ENCODE peak calls at places on chromosomes 5 and 9, in five cellular contexts. One of them, this sample, is unnamed.

GRCh38 chr9:73219985-73220626 is 68.4 kb downstream of the ANXA1 start:
- DNase-seq in WTC11: no peak
- DNase-seq in mesenchymal stem cell: peak
- DNase-seq in T-helper 2 cell: no peak
- DNase-seq in stimulated activated naive CD4-positive, alpha-beta T cell: no peak
- DNase-seq in this sample: no peak

GRCh38 chr9:136645903-136646754 is 16.6 kb upstream of the EGFL7 start:
- DNase-seq in WTC11: no peak
- DNase-seq in mesenchymal stem cell: no peak
- DNase-seq in T-helper 2 cell: no peak
- DNase-seq in stimulated activated naive CD4-positive, alpha-beta T cell: no peak
- DNase-seq in this sample: peak

GRCh38 chr9:76662476-76663281 is 101.6 kb upstream of the PCA3 start:
- DNase-seq in WTC11: no peak
- DNase-seq in mesenchymal stem cell: no peak
- DNase-seq in T-helper 2 cell: no peak
- DNase-seq in stimulated activated naive CD4-positive, alpha-beta T cell: no peak
- DNase-seq in this sample: peak

GRCh38 chr5:123559434-123559775 is 47.4 kb downstream of the CSNK1G3 start:
- DNase-seq in WTC11: no peak
- DNase-seq in mesenchymal stem cell: no peak
- DNase-seq in T-helper 2 cell: no peak
- DNase-seq in stimulated activated naive CD4-positive, alpha-beta T cell: no peak
- DNase-seq in this sample: no peak

GRCh38 chr9:70902705-70903131 is 218.7 kb downstream of the TRPM3 start:
- DNase-seq in WTC11: no peak
- DNase-seq in mesenchymal stem cell: peak
- DNase-seq in T-helper 2 cell: no peak
- DNase-seq in stimulated activated naive CD4-positive, alpha-beta T cell: no peak
- DNase-seq in this sample: peak

GRCh38 chr5:109885205-109885604 is 195.5 kb downstream of the MAN2A1 start:
- DNase-seq in WTC11: no peak
- DNase-seq in mesenchymal stem cell: no peak
- DNase-seq in T-helper 2 cell: no peak
- DNase-seq in stimulated activated naive CD4-positive, alpha-beta T cell: no peak
- DNase-seq in this sample: no peak

GRCh38 chr5:168672888-168673287 is 93.7 kb upstream of the PANK3 start:
- DNase-seq in WTC11: no peak
- DNase-seq in mesenchymal stem cell: no peak
- DNase-seq in T-helper 2 cell: no peak
- DNase-seq in stimulated activated naive CD4-positive, alpha-beta T cell: no peak
- DNase-seq in this sample: no peak

GRCh38 chr5:140710899-140711552 is 10.8 kb downstream of the ZMAT2 start:
- DNase-seq in WTC11: peak
- DNase-seq in mesenchymal stem cell: peak
- DNase-seq in T-helper 2 cell: peak
- DNase-seq in stimulated activated naive CD4-positive, alpha-beta T cell: peak
- DNase-seq in this sample: peak

GRCh38 chr9:136153381-136154065 is 34.8 kb upstream of the TMEM250 start:
- DNase-seq in WTC11: peak
- DNase-seq in mesenchymal stem cell: no peak
- DNase-seq in T-helper 2 cell: no peak
- DNase-seq in stimulated activated naive CD4-positive, alpha-beta T cell: no peak
- DNase-seq in this sample: no peak

GRCh38 chr9:108412755-108413154 is 443.0 kb downstream of the ACTL7B start:
- DNase-seq in WTC11: peak
- DNase-seq in mesenchymal stem cell: no peak
- DNase-seq in T-helper 2 cell: no peak
- DNase-seq in stimulated activated naive CD4-positive, alpha-beta T cell: no peak
- DNase-seq in this sample: peak

GRCh38 chr5:89204766-89205165 is 321.8 kb upstream of the MEF2C start:
- DNase-seq in WTC11: no peak
- DNase-seq in mesenchymal stem cell: no peak
- DNase-seq in T-helper 2 cell: no peak
- DNase-seq in stimulated activated naive CD4-positive, alpha-beta T cell: no peak
- DNase-seq in this sample: no peak

GRCh38 chr5:140027807-140028206 is 15.3 kb downstream of the NRG2 start:
- DNase-seq in WTC11: no peak
- DNase-seq in mesenchymal stem cell: no peak
- DNase-seq in T-helper 2 cell: no peak
- DNase-seq in stimulated activated naive CD4-positive, alpha-beta T cell: no peak
- DNase-seq in this sample: no peak

GRCh38 chr5:176652136-176652535 is 4.9 kb downstream of the TSPAN17 start:
- DNase-seq in WTC11: no peak
- DNase-seq in mesenchymal stem cell: no peak
- DNase-seq in T-helper 2 cell: no peak
- DNase-seq in stimulated activated naive CD4-positive, alpha-beta T cell: no peak
- DNase-seq in this sample: peak